ENCODE peak calls at places on chromosomes 5 and 9, in six cellular contexts. X, T, M, N, W and U are unnamed samples.
A peak's percentile ranks its signal among the peaks of the same experiment; 100 is the strongest.

GRCh38 chr9:70924380-70924779 is 197.0 kb downstream of the TRPM3 start:
- DNase-seq in X (no peak), N (no peak), M (no peak), W (no peak), T (no peak), U (peak; percentile 82)

GRCh38 chr9:14238518-14238917 is 75.4 kb downstream of the NFIB start:
- DNase-seq in M (no peak), T (no peak), N (no peak), X (peak; percentile 46), W (no peak), U (peak; percentile 68)

GRCh38 chr5:142798099-142798768 is 28.1 kb downstream of the ARHGAP26 start:
- DNase-seq in M (no peak), T (no peak), N (peak; percentile 98), X (no peak), W (no peak), U (no peak)

GRCh38 chr5:128035689-128036088 is 47.9 kb upstream of the SLC12A2 start:
- DNase-seq in X (no peak), M (no peak), W (no peak), N (no peak), T (no peak), U (no peak)

GRCh38 chr5:179119415-179120170 is 59.4 kb downstream of the ZNF354C start:
- DNase-seq in T (no peak), X (no peak), W (no peak), M (no peak), N (no peak), U (no peak)

GRCh38 chr5:16679863-16680262 is 63.1 kb upstream of the RETREG1 start:
- DNase-seq in M (no peak), W (no peak), N (no peak), T (no peak), X (peak; percentile 26), U (no peak)

GRCh38 chr5:112226215-112226614 is 192.9 kb downstream of the EPB41L4A start:
- DNase-seq in T (no peak), W (no peak), M (no peak), N (no peak), X (no peak), U (no peak)

GRCh38 chr5:107704686-107705389 is 34.1 kb upstream of the EFNA5 start:
- DNase-seq in W (no peak), N (no peak), T (no peak), M (no peak), X (no peak), U (peak; percentile 24)

GRCh38 chr5:169085656-169086055 is 215.3 kb downstream of the SLIT3 start:
- DNase-seq in X (no peak), T (no peak), N (no peak), W (no peak), M (no peak), U (no peak)

GRCh38 chr5:64165500-64166200 is at the start of gene RNF180:
- DNase-seq in T (no peak), X (peak; percentile 73), M (no peak), N (no peak), W (peak; percentile 26), U (peak; percentile 27)

GRCh38 chr5:103232393-103232999 is 26.1 kb upstream of the MACIR start:
- DNase-seq in M (no peak), X (no peak), N (no peak), T (no peak), W (no peak), U (peak; percentile 79)

GRCh38 chr9:109968702-109969450 is 188.9 kb downstream of the PALM2AKAP2 start:
- DNase-seq in W (no peak), M (no peak), N (no peak), X (peak; percentile 18), T (no peak), U (peak; percentile 75)

GRCh38 chr5:150642567-150642927 is 2.1 kb downstream of the SYNPO start:
- DNase-seq in W (no peak), T (no peak), N (no peak), X (no peak), M (no peak), U (peak; percentile 89)

GRCh38 chr9:135034106-135034505 is 53.4 kb upstream of the OLFM1 start:
- DNase-seq in N (no peak), M (no peak), T (no peak), W (no peak), X (no peak), U (no peak)

GRCh38 chr9:87557996-87558395 is 60.3 kb downstream of the DAPK1 start:
- DNase-seq in N (no peak), W (no peak), T (no peak), M (no peak), X (no peak), U (peak; percentile 53)

GRCh38 chr5:135544666-135545045 is 8.9 kb upstream of the NEUROG1 start:
- DNase-seq in M (no peak), W (no peak), X (no peak), N (no peak), T (no peak), U (no peak)

GRCh38 chr5:176596689-176597416 is 13.1 kb downstream of the GPRIN1 start:
- DNase-seq in N (peak; percentile 37), T (peak; percentile 62), M (no peak), X (peak; percentile 61), W (peak; percentile 74), U (peak; percentile 37)

GRCh38 chr9:95182854-95183563 is 134.5 kb downstream of the FANCC start:
- DNase-seq in W (no peak), X (peak; percentile 33), M (no peak), N (no peak), T (no peak), U (peak; percentile 77)

GRCh38 chr5:135398855-135399837 is at the start of gene MACROH2A1:
- DNase-seq in M (no peak), W (peak; percentile 87), X (peak; percentile 88), T (peak; percentile 69), N (peak; percentile 51), U (peak; percentile 85)

GRCh38 chr9:136229096-136230065 is 16.2 kb downstream of the QSOX2 start:
- DNase-seq in N (no peak), T (no peak), W (no peak), X (no peak), M (no peak), U (no peak)

GRCh38 chr9:75378036-75378435 is 289.7 kb downstream of the OSTF1 start:
- DNase-seq in M (no peak), T (no peak), X (no peak), W (no peak), N (no peak), U (peak; percentile 68)

GRCh38 chr9:111008148-111009075 is 29.9 kb downstream of the LPAR1 start:
- DNase-seq in T (no peak), X (no peak), M (no peak), N (no peak), W (no peak), U (no peak)

GRCh38 chr5:163366757-163367156 is 70.6 kb upstream of the CCNG1 start:
- DNase-seq in M (no peak), N (peak; percentile 31), W (no peak), X (no peak), T (no peak), U (no peak)

GRCh38 chr9:137025120-137025966 is 2.7 kb downstream of the ABCA2 start:
- DNase-seq in M (peak; percentile 62), X (no peak), W (no peak), N (no peak), T (no peak), U (no peak)

GRCh38 chr9:128160603-128160987 is 530 bp downstream of the BBLN start:
- DNase-seq in W (peak; percentile 72), X (no peak), T (no peak), M (no peak), N (no peak), U (no peak)

GRCh38 chr9:103371152-103371551 is 376.0 kb downstream of the CYLC2 start:
- DNase-seq in M (no peak), N (no peak), X (no peak), T (no peak), W (no peak), U (no peak)

GRCh38 chr5:168055982-168056381 is 235.5 kb upstream of the WWC1 start:
- DNase-seq in X (no peak), N (no peak), T (no peak), M (no peak), W (no peak), U (no peak)

GRCh38 chr5:116084231-116084630 is 594 bp upstream of the COMMD10 start:
- DNase-seq in X (no peak), T (peak; percentile 4), W (peak; percentile 53), N (no peak), M (no peak), U (peak; percentile 47)

GRCh38 chr9:37036237-37037136 is 2.4 kb upstream of the PAX5 start:
- DNase-seq in X (peak; percentile 41), M (no peak), N (no peak), T (no peak), W (peak; percentile 60), U (peak; percentile 31)

GRCh38 chr5:53167836-53168235 is 58.3 kb upstream of the MOCS2 start:
- DNase-seq in M (no peak), W (no peak), N (no peak), X (no peak), T (no peak), U (peak; percentile 74)

GRCh38 chr9:5110867-5111681 is 74.4 kb downstream of the INSL6 start:
- DNase-seq in N (no peak), W (no peak), M (no peak), T (no peak), X (no peak), U (no peak)

GRCh38 chr9:130672933-130673615 is 8.7 kb downstream of the PRDM12 start:
- DNase-seq in W (no peak), N (no peak), M (no peak), X (no peak), T (no peak), U (no peak)

GRCh38 chr9:108093773-108094675 is 604.5 kb upstream of the KLF4 start:
- DNase-seq in X (no peak), N (no peak), W (no peak), M (no peak), T (no peak), U (peak; percentile 8)

GRCh38 chr5:67372887-67373286 is 176.3 kb upstream of the CD180 start:
- DNase-seq in T (no peak), N (no peak), M (no peak), W (no peak), X (no peak), U (no peak)

GRCh38 chr9:126297656-126298318 is 28.8 kb upstream of the MVB12B start:
- DNase-seq in X (no peak), T (no peak), N (no peak), M (no peak), W (no peak), U (no peak)